ENCODE peak calls at places on chromosome 14, in nine cellular contexts. A is PC-3, Z is OCI-LY7, X is IMR-90, W is SK-N-SH, S is fibroblast of lung, Q is hepatocyte, R is neural progenitor cell, V is endothelial cell of umbilical vein. T is an unnamed sample. For H4K20me1, the result is how much of the 10 kb centered on the place peaks cover.

GRCh38 chr14:33348510-33348909 is 409.8 kb downstream of the NPAS3 start:
- DNase-seq in A (no peak), W (no peak), Z (no peak), S (no peak), R (no peak), Q (no peak), X (no peak), V (no peak), T (no peak)

GRCh38 chr14:77482422-77482821 is 16.2 kb downstream of the ISM2 start:
- DNase-seq in Z (no peak), A (no peak), S (no peak), X (no peak), Q (no peak), V (no peak), W (no peak), R (no peak), T (no peak)

GRCh38 chr14:59332727-59333126 is 132.5 kb downstream of the GPR135 start:
- DNase-seq in R (no peak), X (peak), Z (no peak), Q (peak), A (peak), W (no peak), V (peak), S (peak), T (no peak)

GRCh38 chr14:73833530-73834257 is 17.9 kb upstream of the PTGR2 start:
- DNase-seq in Z (no peak), A (no peak), Q (peak), V (no peak), R (peak), W (no peak), S (peak), X (peak), T (peak)

GRCh38 chr14:49999216-49999761 is 106.4 kb downstream of the ARF6 start:
- DNase-seq in W (peak), X (peak), Z (peak), R (no peak), V (peak), S (peak), Q (peak), A (peak), T (peak)

GRCh38 chr14:82447586-82447985 is 913.9 kb upstream of the SEL1L start:
- DNase-seq in S (no peak), Z (no peak), W (no peak), V (no peak), Q (no peak), R (peak), X (no peak), A (no peak), T (no peak)

GRCh38 chr14:74967618-74968017 is 12.2 kb upstream of the PGF start:
- DNase-seq in S (no peak), V (no peak), A (no peak), Z (no peak), X (no peak), W (no peak), R (no peak), Q (no peak), T (no peak)

GRCh38 chr14:76376001-76376404 is at the start of gene ESRRB:
- DNase-seq in S (peak), R (peak), X (peak), Q (peak), A (no peak), V (peak), W (peak), Z (no peak), T (no peak)

GRCh38 chr14:92503756-92504491 is 9.7 kb upstream of the RIN3 start:
- DNase-seq in S (peak), V (peak), A (peak), R (no peak), W (no peak), X (peak), Q (peak), Z (no peak), T (peak)

GRCh38 chr14:64954491-64955240 is 12.1 kb upstream of the GPX2 start:
- DNase-seq in S (no peak), A (no peak), Q (no peak), R (no peak), V (no peak), X (no peak), Z (no peak), W (no peak), T (no peak)

GRCh38 chr14:54251356-54251755 is 145.5 kb upstream of the CDKN3 start:
- DNase-seq in Q (peak), V (no peak), A (peak), S (peak), Z (no peak), R (no peak), W (no peak), X (no peak), T (no peak)

GRCh38 chr14:72883963-72884362 is 9.9 kb downstream of the DPF3 start:
- DNase-seq in W (no peak), Z (no peak), S (peak), V (peak), R (no peak), A (peak), X (peak), Q (no peak), T (no peak)

GRCh38 chr14:77421241-77421640 is 2.1 kb downstream of the NOXRED1 start:
- DNase-seq in A (peak), W (no peak), S (peak), V (no peak), Q (no peak), R (no peak), Z (no peak), X (peak), T (no peak)

GRCh38 chr14:91229743-91230200 is 14.7 kb downstream of the GPR68 start:
- DNase-seq in S (peak), W (no peak), Q (no peak), A (peak), V (no peak), R (no peak), Z (peak), X (peak), T (no peak)

GRCh38 chr14:106875503-106875902 is 1349.1 kb downstream of the TMEM121 start:
- DNase-seq in X (no peak), W (no peak), A (no peak), R (no peak), S (no peak), V (no peak), Q (no peak), Z (peak), T (no peak)

GRCh38 chr14:106874365-106874764 is 1348.0 kb downstream of the TMEM121 start:
- DNase-seq in X (no peak), W (no peak), Z (peak), V (no peak), A (no peak), S (no peak), R (no peak), Q (no peak), T (no peak)

GRCh38 chr14:106877527-106877926 is 1351.1 kb downstream of the TMEM121 start:
- DNase-seq in W (no peak), Q (no peak), S (no peak), V (no peak), A (no peak), Z (peak), R (no peak), X (no peak), T (no peak)

GRCh38 chr14:106876711-106877110 is 1350.3 kb downstream of the TMEM121 start:
- DNase-seq in W (no peak), A (no peak), Q (no peak), R (no peak), X (no peak), S (no peak), V (no peak), Z (peak), T (no peak)

GRCh38 chr14:106872619-106873446 is 1346.5 kb downstream of the TMEM121 start:
- DNase-seq in R (no peak), S (no peak), Z (peak), X (no peak), V (no peak), A (peak), Q (no peak), W (peak), T (peak)
- H3K4me2 ChIP-seq in R (no peak), S (no peak), Z (peak), X (no peak), V (no peak), A (peak), Q (no peak), W (peak), T (no peak)

GRCh38 chr14:23351681-23352505 is 794 bp downstream of the SLC22A17 start:
- DNase-seq in R (peak), Z (no peak), A (no peak), S (peak), Q (peak), X (no peak), W (peak), V (no peak), T (no peak)
- H3K4me3 ChIP-seq in R (peak), Z (no peak), A (peak), S (peak), Q (peak), X (peak), W (peak), V (peak), T (no peak)

DNA sequence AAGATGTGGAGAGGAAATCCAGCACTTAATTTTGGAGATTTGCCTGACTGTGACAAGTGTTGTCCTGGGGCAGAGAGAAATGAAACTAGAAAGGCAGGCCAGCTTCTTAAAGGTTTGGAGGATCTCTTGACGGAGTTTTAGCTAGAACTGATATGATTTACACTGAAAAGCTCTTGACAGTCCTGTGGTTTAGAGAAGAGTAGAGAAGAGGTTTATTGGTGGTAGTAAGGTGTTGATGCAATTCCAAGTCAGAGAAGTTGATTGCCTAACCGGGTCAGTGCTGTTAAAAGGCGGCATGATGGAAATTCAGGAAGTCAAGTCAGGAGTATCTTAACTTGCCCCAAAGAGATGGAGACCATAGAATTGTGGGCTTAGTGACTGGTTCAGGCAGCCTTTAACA is 89.0 kb upstream of the TRAF3 start:
- DNase-seq in W (no peak), R (no peak), V (no peak), Z (no peak), A (no peak), Q (no peak), S (no peak), X (no peak), T (no peak)
- H4K20me1 ChIP-seq in W (under half), R (under half), V (under half), Z (under half), A (under half), Q (half or more), S (under half), X (under half), T (under half)

GRCh38 chr14:95375539-95376109 is 55.9 kb upstream of the CLMN start:
- DNase-seq in Z (no peak), Q (no peak), R (no peak), A (no peak), S (no peak), V (no peak), X (no peak), W (no peak), T (no peak)
- H3K4me2 ChIP-seq in Z (no peak), Q (no peak), R (no peak), A (no peak), S (no peak), V (no peak), X (no peak), W (no peak), T (no peak)

GRCh38 chr14:61662001-61662400 is 33.3 kb upstream of the HIF1A start:
- DNase-seq in Z (no peak), R (no peak), V (peak), X (peak), Q (no peak), W (no peak), S (peak), A (peak), T (no peak)
- H3K4me3 ChIP-seq in Z (no peak), R (no peak), V (no peak), X (no peak), Q (no peak), W (no peak), S (no peak), A (peak), T (no peak)

GRCh38 chr14:101046071-101046470 is 142.5 kb upstream of the RTL1 start:
- DNase-seq in Z (no peak), X (no peak), A (no peak), S (no peak), W (no peak), R (no peak), V (no peak), Q (no peak), T (no peak)

GRCh38 chr14:101043891-101044290 is 140.4 kb upstream of the RTL1 start:
- DNase-seq in X (no peak), R (no peak), W (no peak), Z (no peak), Q (no peak), A (no peak), S (no peak), V (no peak), T (no peak)

GRCh38 chr14:101047326-101047725 is 143.8 kb upstream of the RTL1 start:
- DNase-seq in W (no peak), A (no peak), R (no peak), V (no peak), S (no peak), Q (no peak), X (no peak), Z (no peak), T (no peak)

GRCh38 chr14:101045511-101045910 is 142.0 kb upstream of the RTL1 start:
- DNase-seq in X (no peak), S (no peak), Q (no peak), Z (no peak), R (no peak), A (no peak), V (no peak), W (no peak), T (no peak)

GRCh38 chr14:101044741-101045140 is 141.2 kb upstream of the RTL1 start:
- DNase-seq in X (no peak), A (no peak), V (no peak), Z (no peak), W (no peak), S (no peak), Q (no peak), R (no peak), T (no peak)
- H4K20me1 ChIP-seq in X (under half), A (under half), V (under half), Z (under half), W (under half), S (under half), Q (under half), R (under half), T (under half)

GRCh38 chr14:68592948-68593347 is 199.9 kb downstream of the ZFP36L1 start:
- DNase-seq in Z (no peak), S (no peak), Q (no peak), R (no peak), X (no peak), V (no peak), A (no peak), W (no peak), T (no peak)

GRCh38 chr14:68590233-68590535 is 202.7 kb downstream of the ZFP36L1 start:
- DNase-seq in R (no peak), A (no peak), X (no peak), Q (no peak), V (no peak), W (no peak), S (no peak), Z (no peak), T (peak)

GRCh38 chr14:68585690-68586089 is 207.2 kb downstream of the ZFP36L1 start:
- DNase-seq in R (peak), W (peak), V (no peak), A (no peak), S (peak), Z (no peak), Q (peak), X (peak), T (no peak)

GRCh38 chr14:68591786-68592185 is 201.1 kb downstream of the ZFP36L1 start:
- DNase-seq in W (no peak), A (no peak), R (no peak), X (no peak), Q (no peak), Z (no peak), S (no peak), V (no peak), T (no peak)

DNA sequence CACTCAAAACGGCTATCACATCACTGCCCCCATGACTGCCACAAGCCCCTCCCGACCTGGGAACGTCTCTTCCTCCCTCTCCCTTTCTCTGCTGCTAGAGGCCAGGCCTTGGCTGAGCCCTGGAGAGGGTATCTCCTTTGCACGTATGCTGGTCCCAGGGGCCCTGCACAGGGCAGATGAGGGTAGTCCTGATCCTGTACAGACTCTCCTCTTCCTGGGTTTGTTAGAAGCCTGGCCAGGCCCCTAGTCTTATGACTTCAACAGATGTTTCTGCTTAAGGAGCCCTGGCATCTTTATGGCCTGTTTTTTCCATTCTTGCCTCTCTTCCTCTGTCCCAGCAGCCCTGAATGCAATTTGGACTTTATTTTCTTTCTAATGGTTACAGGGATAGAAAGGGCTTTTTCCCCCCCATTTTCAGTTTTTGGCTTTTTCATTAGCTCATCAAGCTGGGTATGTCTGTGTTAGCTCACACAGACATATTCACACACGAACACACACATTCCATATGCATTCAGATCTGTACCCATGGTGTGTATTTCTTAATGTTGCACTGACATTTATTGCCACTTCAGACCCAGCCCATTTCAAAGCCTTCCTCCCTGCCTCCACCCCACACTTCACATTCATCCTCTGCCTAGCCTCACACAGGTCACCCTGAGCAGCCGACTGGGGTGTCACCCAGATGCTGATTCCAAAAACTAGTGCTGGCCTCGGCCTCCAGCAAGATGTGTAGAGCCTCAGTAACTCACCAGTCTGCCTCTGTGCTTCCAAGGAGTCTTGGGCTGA is 203.2 kb downstream of the ZFP36L1 start:
- DNase-seq in W (peak), R (no peak), A (no peak), X (peak), Q (peak), Z (no peak), S (peak), V (no peak), T (no peak)
- H3K4me2 ChIP-seq in W (peak), R (peak), A (no peak), X (no peak), Q (peak), Z (no peak), S (no peak), V (no peak), T (no peak)

DNA sequence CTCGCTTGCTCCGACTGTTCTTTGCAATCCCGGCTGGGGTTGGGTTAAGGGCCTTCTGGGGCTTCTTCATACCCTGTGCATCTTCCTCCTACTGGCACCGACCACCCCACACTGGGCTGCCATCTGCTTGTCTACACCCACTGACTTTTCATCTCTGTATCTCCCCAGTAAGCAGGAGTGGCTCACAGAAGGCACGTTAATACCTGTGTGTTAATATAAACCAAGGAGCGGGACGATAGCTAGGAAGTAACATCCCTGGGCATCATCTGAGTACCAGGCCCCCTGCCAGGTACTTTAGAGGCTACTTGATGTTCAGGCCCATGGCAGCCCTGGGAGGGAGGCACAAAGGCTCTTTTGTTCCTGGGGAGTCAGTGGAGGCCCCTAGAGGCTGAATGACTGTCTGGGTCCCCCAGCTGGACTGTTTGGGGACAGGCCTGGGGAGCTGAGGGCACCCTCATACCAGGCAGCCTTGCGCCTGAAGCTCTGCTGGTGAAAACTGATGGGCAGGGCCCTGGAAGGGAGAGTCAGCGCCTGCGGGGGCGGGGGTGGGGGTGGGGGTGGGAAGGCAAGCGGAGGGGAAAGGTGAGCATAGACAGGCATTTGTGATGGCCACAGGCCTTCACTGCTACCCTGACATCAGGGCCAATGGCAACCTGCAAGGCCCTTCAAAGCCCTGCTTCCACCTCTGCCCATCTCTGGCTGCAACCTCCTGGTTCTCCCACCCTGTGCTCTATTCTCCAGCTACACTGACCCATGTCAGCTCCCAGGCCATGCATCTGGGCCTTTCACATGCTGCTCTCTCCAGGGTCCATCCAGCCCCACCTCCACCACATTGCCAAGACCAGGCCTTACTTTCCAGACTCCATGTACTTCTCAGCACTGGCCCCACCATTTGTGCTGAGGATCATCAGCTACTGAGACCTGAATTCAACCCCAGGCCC is 34.2 kb upstream of the DEGS2 start:
- DNase-seq in W (peak), Z (peak), V (no peak), R (peak), A (no peak), X (no peak), S (no peak), Q (no peak), T (no peak)
- H3K4me3 ChIP-seq in W (peak), Z (peak), V (peak), R (no peak), A (peak), X (peak), S (no peak), Q (no peak), T (peak)

DNA sequence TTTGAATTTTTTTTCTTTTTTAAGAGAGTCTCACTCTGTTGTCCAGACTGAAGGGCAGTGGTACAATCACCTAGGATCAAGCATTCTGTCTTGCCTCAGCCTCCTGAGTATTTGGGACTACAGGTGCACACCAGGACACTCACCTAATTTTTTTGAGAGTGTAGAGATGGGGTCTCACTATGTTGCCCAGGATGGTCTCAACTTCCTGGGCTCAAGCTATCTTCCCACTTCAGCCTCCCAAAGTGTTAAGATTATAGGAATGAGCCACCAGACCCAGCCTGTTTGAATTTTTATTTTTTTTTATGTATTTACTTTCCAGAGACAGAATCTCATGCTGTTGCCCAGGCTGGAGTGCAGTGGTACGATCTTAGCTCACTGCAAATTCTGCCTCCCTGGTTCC is 11.3 kb downstream of the BAZ1A start:
- DNase-seq in W (no peak), V (no peak), S (no peak), Q (no peak), R (no peak), A (no peak), Z (no peak), X (no peak), T (no peak)
- H4K20me1 ChIP-seq in W (under half), V (under half), S (under half), Q (under half), R (under half), A (under half), Z (under half), X (under half), T (under half)

GRCh38 chr14:100028990-100029677 is 36.1 kb upstream of the EVL start:
- DNase-seq in S (peak), A (peak), R (no peak), Q (no peak), Z (no peak), V (no peak), X (peak), W (no peak), T (no peak)

GRCh38 chr14:100027771-100028490 is 37.3 kb upstream of the EVL start:
- DNase-seq in W (no peak), R (no peak), X (peak), Q (no peak), S (peak), A (no peak), Z (no peak), V (no peak), T (no peak)

GRCh38 chr14:100031506-100032281 is 33.5 kb upstream of the EVL start:
- DNase-seq in W (no peak), V (peak), S (peak), A (peak), Q (peak), R (no peak), Z (no peak), X (peak), T (peak)

GRCh38 chr14:100032749-100033148 is 32.5 kb upstream of the EVL start:
- DNase-seq in W (no peak), S (no peak), V (no peak), Q (no peak), Z (no peak), R (no peak), A (no peak), X (no peak), T (no peak)

GRCh38 chr14:100030441-100031153 is 34.6 kb upstream of the EVL start:
- DNase-seq in Q (peak), W (no peak), R (no peak), S (peak), V (peak), X (peak), A (peak), Z (no peak), T (no peak)
- H3K4me2 ChIP-seq in Q (peak), W (peak), R (no peak), S (peak), V (peak), X (peak), A (peak), Z (no peak), T (peak)